ENCODE peak calls at places on chromosomes 16 and 17, in six cellular contexts. P is neuronal stem cell, N is H1, H is IMR-90, O is trophoblast cell, L is mesenchymal stem cell. Y is an unnamed sample.

GRCh38 chr16:49580751-49581303 is 207.2 kb downstream of the C16orf78 start:
- DNase-seq in P (no peak), N (no peak), H (peak), O (no peak), L (no peak), Y (no peak)

GRCh38 chr17:67019126-67019507 is 25.2 kb upstream of the CACNG1 start:
- DNase-seq in P (no peak), N (no peak), H (no peak), O (no peak), L (no peak), Y (no peak)

GRCh38 chr16:27436921-27437650 is 35.1 kb downstream of the IL21R start:
- DNase-seq in P (no peak), N (peak), H (no peak), O (no peak), L (no peak), Y (peak)

GRCh38 chr17:80706454-80706853 is 161.8 kb downstream of the RPTOR start:
- DNase-seq in P (no peak), N (no peak), H (no peak), O (no peak), L (no peak), Y (no peak)

GRCh38 chr16:28092721-28093382 is 29.3 kb upstream of the GSG1L start:
- DNase-seq in P (no peak), N (no peak), H (no peak), O (peak), L (no peak), Y (peak)

GRCh38 chr17:1025733-1026598 is 29.0 kb downstream of the TIMM22 start:
- DNase-seq in P (no peak), N (no peak), H (no peak), O (no peak), L (no peak), Y (no peak)

GRCh38 chr17:64165347-64165746 is 35.4 kb upstream of the ERN1 start:
- DNase-seq in P (no peak), N (no peak), H (no peak), O (no peak), L (no peak), Y (no peak)

GRCh38 chr16:50166511-50167500 is 13.7 kb downstream of the TENT4B start:
- DNase-seq in P (no peak), N (no peak), H (no peak), O (peak), L (peak), Y (no peak)

GRCh38 chr17:51029568-51030463 is 90.9 kb downstream of the SPAG9 start:
- DNase-seq in P (no peak), N (no peak), H (peak), O (no peak), L (peak), Y (no peak)

GRCh38 chr17:41382396-41382795 is 290 bp upstream of the KRT34 start:
- DNase-seq in P (no peak), N (no peak), H (peak), O (peak), L (peak), Y (no peak)

GRCh38 chr17:46264456-46265198 is 30.3 kb upstream of the LRRC37A start:
- DNase-seq in P (no peak), N (no peak), H (peak), O (peak), L (peak), Y (peak)

GRCh38 chr17:13540546-13540945 is 61.2 kb downstream of the HS3ST3A1 start:
- DNase-seq in P (no peak), N (no peak), H (no peak), O (no peak), L (no peak), Y (no peak)

GRCh38 chr17:13306310-13306962 is 288.6 kb upstream of the ELAC2 start:
- DNase-seq in P (peak), N (peak), H (peak), O (peak), L (peak), Y (peak)

GRCh38 chr16:89993971-89994370 is 25.3 kb downstream of the DBNDD1 start:
- DNase-seq in P (no peak), N (no peak), H (no peak), O (no peak), L (no peak), Y (no peak)

GRCh38 chr16:71855937-71856662 is 10.3 kb downstream of the ATXN1L start:
- DNase-seq in P (no peak), N (no peak), H (no peak), O (no peak), L (no peak), Y (no peak)

GRCh38 chr16:38941-39892 is 14.2 kb downstream of the POLR3K start:
- DNase-seq in P (no peak), N (no peak), H (no peak), O (no peak), L (no peak), Y (no peak)

GRCh38 chr17:181213-182163 is at the start of gene DOC2B:
- DNase-seq in P (peak), N (peak), H (peak), O (peak), L (peak), Y (peak)

GRCh38 chr17:81128774-81129173 is 36.5 kb upstream of the PVALEF start:
- DNase-seq in P (no peak), N (no peak), H (no peak), O (no peak), L (no peak), Y (no peak)

GRCh38 chr17:58289869-58290268 is 9.1 kb upstream of the MPO start:
- DNase-seq in P (no peak), N (peak), H (no peak), O (no peak), L (no peak), Y (no peak)

GRCh38 chr17:3994221-3994576 is 30.0 kb upstream of the ATP2A3 start:
- DNase-seq in P (no peak), N (no peak), H (no peak), O (no peak), L (no peak), Y (no peak)

GRCh38 chr17:69539781-69540319 is 125.4 kb downstream of the MAP2K6 start:
- DNase-seq in P (no peak), N (no peak), H (peak), O (peak), L (peak), Y (no peak)

GRCh38 chr17:75181608-75182318 is 996 bp downstream of the SUMO2 start:
- DNase-seq in P (no peak), N (no peak), H (no peak), O (no peak), L (peak), Y (no peak)

GRCh38 chr16:9966569-9967157 is 215.6 kb downstream of the GRIN2A start:
- DNase-seq in P (no peak), N (no peak), H (no peak), O (no peak), L (peak), Y (no peak)
- H3K14ac ChIP-seq in P (no peak), N (no peak), H (no peak), O (no peak), L (no peak), Y (no peak)

GRCh38 chr17:76376318-76377133 is 7.9 kb upstream of the SPHK1 start:
- DNase-seq in P (no peak), N (no peak), H (peak), O (no peak), L (no peak), Y (no peak)
- H3K4me2 ChIP-seq in P (no peak), N (no peak), H (no peak), O (no peak), L (no peak), Y (no peak)

DNA sequence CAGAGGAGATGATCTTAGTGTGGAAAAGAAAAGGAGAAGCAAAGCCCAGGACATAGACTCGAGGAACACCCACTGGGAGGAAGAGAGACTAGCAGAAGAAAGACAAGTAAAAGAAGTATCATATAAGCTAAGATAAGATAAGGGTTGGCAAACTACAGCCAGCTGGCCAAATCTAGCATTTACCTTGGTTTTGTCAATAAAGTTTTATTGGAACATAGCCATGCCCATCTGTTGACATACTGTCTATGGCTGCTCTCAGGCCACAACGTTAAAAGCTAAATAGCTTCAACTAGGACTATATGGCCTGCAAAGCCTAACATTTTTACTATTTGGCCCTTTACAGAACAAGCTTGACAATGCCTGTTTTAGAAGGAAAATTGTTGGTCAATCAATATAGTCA is 166.4 kb upstream of the AXIN2 start:
- DNase-seq in P (no peak), N (no peak), H (no peak), O (no peak), L (no peak), Y (no peak)
- H4K91ac ChIP-seq in P (no peak), N (no peak), H (no peak), O (no peak), L (no peak), Y (no peak)

DNA sequence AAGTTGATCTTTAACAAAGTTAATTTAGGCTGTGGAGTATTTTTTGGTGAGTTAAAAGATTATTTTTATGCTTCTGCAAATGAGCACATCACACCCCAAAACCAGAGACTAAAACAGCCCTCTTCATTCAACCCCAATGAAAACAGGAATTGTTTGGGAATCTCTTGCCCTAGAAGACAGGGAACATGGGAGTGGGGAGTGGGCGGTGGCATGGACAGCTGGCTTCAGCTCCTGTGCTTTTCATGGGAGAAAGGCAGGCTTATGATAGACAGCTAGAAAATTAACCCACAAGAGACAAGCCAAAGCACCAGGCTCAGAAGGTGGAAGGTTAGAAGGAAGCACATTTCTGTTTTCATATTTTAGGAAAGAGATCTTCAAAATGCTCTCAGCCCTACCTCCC is 19.2 kb downstream of the GRIN2A start:
- DNase-seq in P (no peak), N (no peak), H (no peak), O (no peak), L (no peak), Y (no peak)
- H3K14ac ChIP-seq in P (no peak), N (no peak), H (no peak), O (no peak), L (no peak), Y (no peak)

DNA sequence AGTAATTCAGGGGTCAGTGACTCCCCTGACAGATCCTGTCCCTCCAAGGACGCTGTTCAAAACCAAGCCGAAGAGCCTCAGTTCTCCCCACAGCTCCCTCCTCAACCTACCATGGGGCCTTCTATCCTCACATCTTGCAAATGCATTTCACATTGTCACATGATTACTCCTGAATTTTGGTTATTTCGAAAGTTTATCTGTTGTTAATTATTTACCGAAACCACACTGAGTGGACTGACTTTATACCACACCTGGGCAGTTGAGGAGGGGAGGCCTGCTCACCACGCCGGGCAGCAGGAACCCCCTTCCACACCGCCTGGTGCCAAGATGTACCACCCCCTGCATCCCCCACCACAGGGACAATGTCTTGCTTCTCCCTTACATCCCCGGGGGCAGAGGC is 4.7 kb downstream of the TIMP2 start:
- DNase-seq in P (no peak), N (no peak), H (no peak), O (no peak), L (no peak), Y (no peak)
- H3K4me2 ChIP-seq in P (no peak), N (no peak), H (peak), O (no peak), L (peak), Y (no peak)